ENCODE peak calls at places on chromosomes 16 and 17, in nine cellular contexts. S is AG09319; H is EL; X is AG09309; B is naive thymus-derived CD8-positive, alpha-beta T cell; N is ecto neural progenitor cell; E is suprapubic skin; K is MCF 10A; P is thyroid gland. G is an unnamed sample.
A peak's percentile ranks its signal among the peaks of the same experiment; 100 is the strongest.

GRCh38 chr17:49551221-49552069 is 24.2 kb upstream of the NXPH3 start:
- DNase-seq in P (no peak), N (no peak), H (no peak), X (no peak), S (no peak), E (peak; percentile 74), B (no peak), K (no peak), G (no peak)

GRCh38 chr16:81798311-81799137 is 19.4 kb downstream of the PLCG2 start:
- DNase-seq in B (no peak), H (no peak), S (no peak), X (no peak), K (no peak), E (no peak), P (no peak), N (no peak), G (no peak)

GRCh38 chr17:7862692-7863437 is 5.1 kb downstream of the CYB5D1 start:
- DNase-seq in N (peak; percentile 73), X (no peak), S (no peak), P (peak; percentile 49), H (peak; percentile 59), B (peak; percentile 84), K (peak; percentile 62), E (no peak), G (peak; percentile 82)

GRCh38 chr17:66533572-66533971 is 231.2 kb downstream of the PRKCA start:
- DNase-seq in B (no peak), P (peak; percentile 41), S (no peak), K (no peak), E (no peak), H (no peak), N (peak; percentile 83), X (no peak), G (no peak)

GRCh38 chr17:73972901-73973300 is 230.6 kb upstream of the RPL38 start:
- DNase-seq in X (no peak), H (no peak), K (no peak), S (no peak), B (no peak), P (no peak), E (no peak), N (no peak), G (no peak)

GRCh38 chr17:18143044-18143936 is 34.7 kb downstream of the MYO15A start:
- DNase-seq in B (no peak), S (no peak), P (no peak), E (no peak), H (peak; percentile 22), X (no peak), N (no peak), K (peak; percentile 26), G (no peak)

GRCh38 chr17:40901981-40902862 is 17.2 kb upstream of the KRT20 start:
- DNase-seq in P (no peak), K (peak; percentile 75), X (peak; percentile 24), N (no peak), E (no peak), H (peak; percentile 38), S (no peak), B (no peak), G (no peak)

GRCh38 chr16:66408181-66409048 is 18.7 kb upstream of the BEAN1 start:
- DNase-seq in K (peak; percentile 87), E (no peak), N (peak; percentile 42), B (no peak), X (no peak), P (no peak), S (no peak), H (peak; percentile 63), G (peak; percentile 80)

GRCh38 chr16:1357906-1358566 is 6.3 kb downstream of the GNPTG start:
- DNase-seq in S (no peak), H (no peak), E (no peak), X (no peak), P (no peak), K (no peak), B (no peak), N (no peak), G (no peak)

GRCh38 chr17:47076171-47076570 is 97.1 kb upstream of the RPRML start:
- DNase-seq in P (no peak), E (no peak), B (no peak), K (no peak), H (no peak), N (no peak), X (no peak), S (peak; percentile 62), G (no peak)

GRCh38 chr17:75152971-75153853 is 1.1 kb downstream of the JPT1 start:
- DNase-seq in N (peak; percentile 76), E (peak; percentile 54), P (peak; percentile 14), H (peak; percentile 57), K (peak; percentile 71), B (no peak), S (no peak), X (no peak), G (no peak)